ENCODE peak calls at places on chromosome 6, in six cellular contexts. O is BJ; R is stimulated activated CD8-positive, alpha-beta memory T cell treated with anti-CD3 and anti-CD28 coated beads, Interleukin-15, amount 100 ng/mL, for 4 hours; I is GM20000; K is CD8-positive, alpha-beta T cell; Y is NCI-H82. N is an unnamed sample.

GRCh38 chr6:89530982-89531381 is 98.0 kb downstream of the ANKRD6 start:
- DNase-seq in O (no peak), R (no peak), I (no peak), K (no peak), Y (no peak), N (no peak)

GRCh38 chr6:11110921-11111768 is at the start of gene ERVFRD-1:
- DNase-seq in O (no peak), R (no peak), I (no peak), K (no peak), Y (no peak), N (no peak)

GRCh38 chr6:149093643-149094042 is 223.9 kb upstream of the TAB2 start:
- DNase-seq in O (peak), R (no peak), I (no peak), K (no peak), Y (no peak), N (no peak)

GRCh38 chr6:106186172-106186571 is 100.0 kb downstream of the PRDM1 start:
- DNase-seq in O (no peak), R (no peak), I (no peak), K (no peak), Y (peak), N (no peak)

GRCh38 chr6:168968228-168968627 is 285.4 kb downstream of the THBS2 start:
- DNase-seq in O (peak), R (no peak), I (no peak), K (no peak), Y (peak), N (no peak)

GRCh38 chr6:90216081-90216977 is 80.3 kb downstream of the BACH2 start:
- DNase-seq in O (no peak), R (no peak), I (peak), K (peak), Y (no peak), N (no peak)

GRCh38 chr6:12916001-12916400 is 199.4 kb downstream of the PHACTR1 start:
- DNase-seq in O (no peak), R (no peak), I (no peak), K (no peak), Y (no peak), N (no peak)

GRCh38 chr6:128600397-128600951 is 80.1 kb upstream of the PTPRK start:
- DNase-seq in O (peak), R (no peak), I (no peak), K (no peak), Y (peak), N (no peak)

GRCh38 chr6:100549406-100550167 is 84.9 kb upstream of the SIM1 start:
- DNase-seq in O (peak), R (no peak), I (no peak), K (no peak), Y (peak), N (no peak)

GRCh38 chr6:37110455-37111155 is 59.3 kb upstream of the PIM1 start:
- DNase-seq in O (no peak), R (no peak), I (peak), K (no peak), Y (no peak), N (no peak)

GRCh38 chr6:14747881-14748520 is 497.9 kb upstream of the JARID2 start:
- DNase-seq in O (peak), R (no peak), I (no peak), K (no peak), Y (no peak), N (no peak)

GRCh38 chr6:138336221-138336620 is 41.5 kb upstream of the SMIM28 start:
- DNase-seq in O (no peak), R (no peak), I (no peak), K (no peak), Y (peak), N (no peak)

GRCh38 chr6:45327956-45328522 is at the start of gene RUNX2:
- DNase-seq in O (peak), R (no peak), I (no peak), K (no peak), Y (no peak), N (no peak)

GRCh38 chr6:113755449-113756289 is 101.5 kb upstream of the MARCKS start:
- DNase-seq in O (no peak), R (no peak), I (peak), K (no peak), Y (no peak), N (no peak)

GRCh38 chr6:143253630-143254029 is 192.9 kb downstream of the AIG1 start:
- DNase-seq in O (no peak), R (no peak), I (no peak), K (no peak), Y (no peak), N (no peak)

GRCh38 chr6:104685871-104686549 is 173.7 kb downstream of the HACE1 start:
- DNase-seq in O (no peak), R (no peak), I (no peak), K (no peak), Y (no peak), N (no peak)

GRCh38 chr6:110541701-110542309 is 65.4 kb upstream of the SLC22A16 start:
- DNase-seq in O (no peak), R (no peak), I (no peak), K (no peak), Y (peak), N (no peak)

GRCh38 chr6:43074847-43075741 is 1.0 kb upstream of the PTK7 start:
- DNase-seq in O (no peak), R (no peak), I (no peak), K (no peak), Y (peak), N (no peak)

GRCh38 chr6:16318538-16318937 is 80.2 kb downstream of the GMPR start:
- DNase-seq in O (peak), R (peak), I (no peak), K (no peak), Y (no peak), N (no peak)

GRCh38 chr6:144725731-144726522 is 440.8 kb downstream of the UTRN start:
- DNase-seq in O (no peak), R (peak), I (peak), K (peak), Y (no peak), N (no peak)

GRCh38 chr6:15082708-15083107 is 163.2 kb upstream of the JARID2 start:
- DNase-seq in O (no peak), R (no peak), I (no peak), K (no peak), Y (no peak), N (no peak)

GRCh38 chr6:167982063-167982462 is 15.4 kb upstream of the KIF25 start:
- DNase-seq in O (no peak), R (no peak), I (no peak), K (no peak), Y (no peak), N (no peak)

N was measured in coronary artery.